ENCODE peak calls at places on chromosomes 6 and 20, in eight cellular contexts. Y is heart right ventricle; R is CD8-positive, alpha-beta T cell; X is heart left ventricle; U is pancreas; K is uterus; E is naive thymus-derived CD4-positive, alpha-beta T cell; B is IMR-90. I is an unnamed sample. For H3K4me1, the result is how much of the 10 kb centered on the place peaks cover.

GRCh38 chr6:82589509-82590206 is 226.0 kb downstream of the TPBG start:
- DNase-seq in E (no peak), K (no peak), U (no peak), X (no peak), R (no peak), Y (no peak), B (peak), I (no peak)

GRCh38 chr6:120198033-120198432 is 848.5 kb upstream of the MAN1A1 start:
- DNase-seq in K (no peak), E (no peak), R (no peak), U (no peak), Y (no peak), B (no peak), X (no peak), I (no peak)

GRCh38 chr20:40676870-40677269 is 12.2 kb downstream of the MAFB start:
- DNase-seq in U (no peak), E (no peak), K (no peak), R (no peak), Y (no peak), X (no peak), B (no peak), I (no peak)

GRCh38 chr6:140051521-140052455 is 677.3 kb upstream of the CITED2 start:
- DNase-seq in U (no peak), R (no peak), E (no peak), X (no peak), K (no peak), Y (no peak), B (peak), I (no peak)

GRCh38 chr6:47766445-47766844 is 15.4 kb upstream of the OPN5 start:
- DNase-seq in E (no peak), R (no peak), K (no peak), Y (no peak), X (no peak), U (no peak), B (no peak), I (no peak)

GRCh38 chr6:47097092-47097945 is 55.2 kb upstream of the ADGRF1 start:
- DNase-seq in K (peak), U (peak), R (peak), B (peak), Y (no peak), E (no peak), X (peak), I (peak)

GRCh38 chr20:32109392-32110172 is at the start of gene TM9SF4:
- DNase-seq in E (peak), K (peak), X (peak), U (peak), Y (peak), R (peak), B (peak), I (peak)

GRCh38 chr6:4564746-4565145 is 211.5 kb upstream of the CDYL start:
- DNase-seq in E (no peak), K (no peak), U (no peak), X (no peak), R (no peak), Y (no peak), B (no peak), I (no peak)

DNA sequence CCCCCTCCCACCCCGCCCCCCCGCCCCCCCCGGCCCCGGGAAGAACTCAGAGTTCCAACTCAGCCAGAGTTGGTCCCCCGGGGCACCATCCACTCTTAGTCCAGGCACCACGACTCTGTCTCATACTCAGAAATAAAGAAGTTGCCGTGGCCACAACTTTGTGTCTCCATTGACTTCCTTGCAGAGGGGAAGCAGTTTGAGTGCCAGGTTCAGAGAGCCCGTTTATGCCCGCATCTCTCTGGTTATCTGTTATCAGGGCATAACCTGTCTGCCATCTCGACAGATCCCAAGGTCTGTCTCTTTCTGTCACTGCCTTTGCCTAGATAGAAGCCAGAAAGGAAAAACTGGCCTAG is 605 bp downstream of the CDC5L start:
- DNase-seq in E (peak), R (no peak), U (no peak), Y (no peak), X (no peak), B (no peak), K (no peak), I (no peak)
- H3K27ac ChIP-seq in E (peak), R (peak), U (peak), Y (peak), X (peak), B (peak), K (peak), I (no peak)

GRCh38 chr6:93713974-93714373 is 294.6 kb upstream of the EPHA7 start:
- DNase-seq in E (no peak), Y (no peak), R (no peak), X (no peak), B (no peak), U (no peak), K (no peak), I (no peak)
- H3K4me1 ChIP-seq in E (under half), Y (under half), R (under half), X (under half), B (under half), U (under half), K (under half), I (under half)

GRCh38 chr6:10425973-10426780 is 11.3 kb upstream of the TFAP2A start:
- DNase-seq in E (no peak), Y (no peak), X (no peak), B (no peak), U (no peak), R (no peak), K (no peak), I (peak)
- H3K4me3 ChIP-seq in E (no peak), Y (peak), X (peak), B (peak), U (peak), R (peak), K (peak), I (peak)

DNA sequence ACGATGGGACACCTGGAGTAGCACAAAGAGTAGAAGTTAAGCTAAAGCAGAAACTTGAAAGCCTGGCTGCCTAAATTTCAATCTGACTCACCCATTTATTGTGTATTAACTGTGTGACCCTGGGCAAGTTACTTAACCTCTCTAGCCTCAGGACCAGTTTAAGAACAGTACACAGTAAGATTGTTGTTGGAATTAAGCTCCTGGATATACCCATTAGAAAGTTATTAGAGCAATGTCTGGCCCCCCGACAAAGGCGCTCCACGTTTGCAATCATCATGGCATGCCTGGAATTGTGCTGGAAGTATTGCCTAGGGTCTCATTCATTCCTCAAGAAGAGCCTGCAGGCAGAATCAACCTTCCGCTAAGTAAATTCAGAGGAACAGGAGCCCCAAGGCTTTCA is 1.4 kb downstream of the SDC4 start:
- DNase-seq in K (no peak), X (no peak), B (no peak), R (no peak), Y (no peak), E (no peak), U (no peak), I (no peak)
- H3K27ac ChIP-seq in K (peak), X (peak), B (peak), R (no peak), Y (peak), E (no peak), U (peak), I (peak)

DNA sequence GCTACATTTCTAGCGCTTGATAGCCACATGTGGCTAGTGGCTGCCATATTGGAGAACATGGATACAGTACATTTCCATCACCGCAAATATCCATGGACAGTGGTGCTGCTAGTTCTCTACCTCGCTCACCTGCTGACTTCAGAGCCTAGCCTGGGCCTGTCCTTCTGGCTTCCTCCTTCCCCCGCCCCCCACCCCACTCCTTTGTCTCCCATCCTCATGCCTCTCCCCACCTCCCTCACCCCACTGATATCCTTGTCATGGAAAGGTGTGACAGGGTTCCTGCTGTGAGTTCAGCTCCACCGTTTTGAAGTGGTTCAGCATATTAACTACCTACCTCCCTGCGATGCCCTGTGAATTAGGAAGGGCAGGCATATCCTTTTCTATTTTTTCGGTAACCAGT is 14.2 kb downstream of the NKX2-2 start:
- DNase-seq in X (no peak), B (no peak), U (no peak), R (no peak), K (no peak), E (no peak), Y (no peak), I (no peak)
- H3K4me1 ChIP-seq in X (under half), B (under half), U (under half), R (under half), K (under half), E (under half), Y (under half), I (under half)

GRCh38 chr6:128518531-128519131 is 1.8 kb downstream of the PTPRK start:
- DNase-seq in U (no peak), K (no peak), E (no peak), X (no peak), R (no peak), B (no peak), Y (no peak), I (no peak)
- H3K4me3 ChIP-seq in U (peak), K (peak), E (peak), X (peak), R (peak), B (peak), Y (peak), I (peak)

GRCh38 chr6:112683926-112684325 is 336.8 kb downstream of the RFPL4B start:
- DNase-seq in B (peak), U (no peak), R (no peak), K (no peak), Y (no peak), X (no peak), E (no peak), I (no peak)
- H3K27ac ChIP-seq in B (no peak), U (no peak), R (no peak), K (no peak), Y (no peak), X (no peak), E (no peak), I (no peak)

DNA sequence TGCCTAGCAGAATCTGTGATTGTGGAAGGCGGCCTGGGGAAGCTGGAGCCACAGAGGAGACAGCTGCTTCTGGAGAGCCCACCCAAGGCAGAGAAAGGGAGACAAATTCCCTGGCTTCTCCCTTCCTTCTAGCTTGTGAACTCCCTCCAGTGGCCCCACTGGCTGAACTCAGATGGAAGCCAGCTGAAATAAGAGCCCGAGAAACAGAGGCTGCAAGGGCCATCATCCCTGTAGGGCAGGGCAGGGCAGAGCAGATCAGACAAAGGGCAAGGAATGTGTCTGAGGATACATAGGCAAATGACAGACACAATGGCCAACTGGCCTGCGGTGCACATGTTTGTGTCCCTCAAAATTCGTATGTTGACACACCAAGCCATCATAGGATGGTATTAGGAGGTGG is 25.3 kb downstream of the MDFI start:
- DNase-seq in U (no peak), Y (no peak), K (no peak), R (no peak), E (no peak), B (no peak), X (no peak), I (peak)
- H3K4me1 ChIP-seq in U (under half), Y (under half), K (under half), R (under half), E (under half), B (under half), X (under half), I (under half)

GRCh38 chr6:15362274-15363160 is 116.6 kb downstream of the JARID2 start:
- DNase-seq in Y (no peak), B (no peak), X (no peak), U (no peak), K (no peak), R (no peak), E (no peak), I (no peak)
- H3K4me3 ChIP-seq in Y (no peak), B (no peak), X (no peak), U (no peak), K (no peak), R (no peak), E (no peak), I (no peak)

I was measured in aorta.